ENCODE peak calls at places on chromosome 12, in nine cellular contexts. M, B, W, G, O, Z, L, A and C are unnamed samples. For H3K36me3, the result is how much of the 10 kb centered on the place peaks cover.

GRCh38 chr12:120742207-120742536 is 16.5 kb downstream of the ACADS start:
- DNase-seq in M (no peak), B (no peak), W (no peak), G (no peak), O (no peak), Z (peak), L (peak), A (no peak), C (no peak)

GRCh38 chr12:111434680-111435338 is 29.1 kb downstream of the SH2B3 start:
- DNase-seq in M (no peak), B (peak), W (peak), G (no peak), O (peak), Z (peak), L (peak), A (no peak), C (no peak)

GRCh38 chr12:93115646-93116045 is 186.6 kb upstream of the EEA1 start:
- DNase-seq in M (no peak), B (peak), W (peak), G (no peak), O (no peak), Z (no peak), L (peak), A (no peak), C (no peak)

GRCh38 chr12:115638753-115639666 is 638.5 kb downstream of the MED13L start:
- DNase-seq in M (no peak), B (no peak), W (no peak), G (no peak), O (no peak), Z (no peak), L (no peak), A (peak), C (no peak)

GRCh38 chr12:88393017-88393767 is 187.1 kb downstream of the KITLG start:
- DNase-seq in M (peak), B (peak), W (no peak), G (no peak), O (peak), Z (no peak), L (no peak), A (no peak), C (no peak)

GRCh38 chr12:57175428-57176138 is 28.2 kb upstream of the LRP1-AS start:
- DNase-seq in M (peak), B (peak), W (peak), G (peak), O (peak), Z (peak), L (peak), A (peak), C (peak)

GRCh38 chr12:19032826-19033225 is 96.7 kb upstream of the PLEKHA5 start:
- DNase-seq in M (no peak), B (no peak), W (no peak), G (no peak), O (no peak), Z (no peak), L (no peak), A (no peak), C (no peak)

GRCh38 chr12:65156366-65156831 is 13.0 kb upstream of the LEMD3 start:
- DNase-seq in M (no peak), B (peak), W (no peak), G (no peak), O (peak), Z (no peak), L (no peak), A (no peak), C (no peak)

GRCh38 chr12:46675736-46676135 is 150.1 kb downstream of the SLC38A4 start:
- DNase-seq in M (no peak), B (peak), W (no peak), G (no peak), O (peak), Z (peak), L (no peak), A (peak), C (no peak)

GRCh38 chr12:52759218-52759617 is 17.9 kb downstream of the KRT76 start:
- DNase-seq in M (no peak), B (no peak), W (no peak), G (no peak), O (no peak), Z (no peak), L (no peak), A (no peak), C (no peak)

GRCh38 chr12:4118601-4119156 is 154.9 kb upstream of the CCND2 start:
- DNase-seq in M (no peak), B (no peak), W (no peak), G (no peak), O (no peak), Z (no peak), L (no peak), A (no peak), C (peak)

GRCh38 chr12:11663128-11663527 is 13.7 kb downstream of the ETV6 start:
- DNase-seq in M (no peak), B (no peak), W (peak), G (no peak), O (no peak), Z (no peak), L (peak), A (no peak), C (no peak)

GRCh38 chr12:53200458-53201169 is 6.4 kb downstream of the ITGB7 start:
- DNase-seq in M (no peak), B (no peak), W (no peak), G (no peak), O (no peak), Z (no peak), L (no peak), A (no peak), C (no peak)

GRCh38 chr12:54667945-54668344 is 19.8 kb upstream of the DCD start:
- DNase-seq in M (no peak), B (no peak), W (no peak), G (no peak), O (no peak), Z (no peak), L (no peak), A (no peak), C (no peak)

DNA sequence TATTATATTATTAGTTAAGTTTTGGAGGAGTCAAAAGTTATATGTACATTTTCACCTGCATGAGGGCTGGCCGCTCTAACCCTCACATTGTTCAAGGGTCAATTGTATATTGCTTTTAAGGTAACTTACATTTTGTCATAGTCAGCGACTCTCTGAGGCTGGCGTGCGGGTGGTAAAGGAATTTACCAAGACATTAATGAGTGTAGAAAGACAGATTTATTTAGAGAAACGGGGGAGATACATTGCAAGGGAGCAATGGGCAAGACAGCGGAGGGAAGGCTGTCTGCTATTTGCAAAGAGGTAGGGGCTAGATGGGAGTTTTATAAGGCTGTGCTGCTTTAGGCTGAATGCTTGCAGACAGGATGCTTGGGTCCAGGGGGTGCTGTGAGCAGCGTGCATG is 306.9 kb downstream of the TMTC2 start:
- DNase-seq in M (no peak), B (no peak), W (no peak), G (no peak), O (no peak), Z (no peak), L (no peak), A (no peak), C (no peak)
- H3K27ac ChIP-seq in M (no peak), B (no peak), W (no peak), G (no peak), O (no peak), Z (no peak), L (no peak), A (no peak), C (no peak)

DNA sequence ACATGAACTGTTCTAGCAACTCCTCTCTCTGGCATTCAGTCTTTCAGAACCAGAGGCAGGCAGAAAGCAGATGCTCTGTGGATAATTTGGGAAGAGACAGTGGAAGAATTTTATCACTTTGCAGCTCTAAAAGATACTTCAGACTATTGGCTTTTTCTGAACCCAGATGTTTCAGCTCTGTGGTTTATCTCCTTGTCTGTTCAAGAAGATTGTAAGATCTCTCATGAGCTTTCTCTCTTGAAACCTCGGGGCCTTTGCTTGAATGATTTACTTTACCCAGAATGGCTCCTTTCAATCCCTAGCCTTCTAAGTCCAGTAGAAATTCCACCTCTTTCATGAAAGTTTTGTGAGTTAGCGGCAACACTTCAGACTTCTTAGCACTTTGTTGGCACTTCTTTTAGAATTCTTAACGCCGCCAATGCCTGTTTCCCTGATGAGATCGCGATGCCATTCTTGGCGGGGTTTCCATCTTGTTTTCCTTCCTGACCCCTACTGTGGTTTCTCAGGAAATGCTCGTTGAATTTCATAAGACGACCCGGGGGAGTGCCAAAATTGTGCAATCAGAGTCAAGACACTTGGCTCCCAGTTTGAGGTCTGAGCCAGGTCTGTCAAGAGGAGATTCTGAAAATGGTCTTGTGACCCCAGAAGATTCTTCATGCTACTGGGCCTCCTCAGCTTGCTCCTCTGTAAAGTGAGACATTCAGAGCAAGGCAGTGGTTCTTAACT is 107.0 kb upstream of the PRICKLE1 start:
- DNase-seq in M (no peak), B (peak), W (peak), G (no peak), O (peak), Z (peak), L (peak), A (no peak), C (peak)
- H3K4me3 ChIP-seq in M (no peak), B (no peak), W (no peak), G (no peak), O (peak), Z (no peak), L (no peak), A (no peak), C (no peak)

GRCh38 chr12:6332459-6332858 is 9.4 kb downstream of the TNFRSF1A start:
- DNase-seq in M (no peak), B (peak), W (no peak), G (no peak), O (peak), Z (no peak), L (no peak), A (no peak), C (no peak)

GRCh38 chr12:6334359-6334758 is 7.5 kb downstream of the TNFRSF1A start:
- DNase-seq in M (no peak), B (no peak), W (no peak), G (no peak), O (no peak), Z (no peak), L (no peak), A (no peak), C (no peak)

GRCh38 chr12:6333566-6333965 is 8.3 kb downstream of the TNFRSF1A start:
- DNase-seq in M (no peak), B (no peak), W (no peak), G (no peak), O (peak), Z (no peak), L (no peak), A (no peak), C (no peak)

GRCh38 chr12:6330999-6331714 is 10.7 kb downstream of the TNFRSF1A start:
- DNase-seq in M (no peak), B (no peak), W (no peak), G (no peak), O (no peak), Z (no peak), L (no peak), A (no peak), C (no peak)

DNA sequence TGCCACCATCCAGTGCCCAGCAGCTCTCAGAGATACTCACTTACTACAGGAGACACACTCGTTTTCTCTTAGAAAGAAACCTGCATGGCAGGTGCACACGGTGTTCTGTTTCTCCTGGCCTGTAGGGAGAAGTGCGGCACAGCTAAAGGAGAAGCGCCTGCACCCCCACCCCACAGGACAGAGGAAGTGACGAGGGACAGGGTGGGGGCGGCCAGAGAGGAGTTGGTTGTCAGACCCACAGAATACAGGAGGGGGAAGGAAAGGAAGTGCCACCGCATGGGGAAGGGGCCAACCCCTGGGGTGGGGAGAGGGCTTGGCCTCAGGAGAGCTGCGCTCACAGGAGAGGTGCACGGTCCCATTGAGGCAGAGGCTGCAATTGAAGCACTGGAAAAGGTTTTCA is 8.8 kb downstream of the TNFRSF1A start:
- DNase-seq in M (no peak), B (no peak), W (no peak), G (no peak), O (no peak), Z (no peak), L (no peak), A (no peak), C (no peak)
- H3K36me3 ChIP-seq in M (under half), B (under half), W (half or more), G (under half), O (under half), Z (under half), L (half or more), A (under half), C (under half)

GRCh38 chr12:124422142-124422569 is 127.3 kb downstream of the RFLNA start:
- DNase-seq in M (no peak), B (no peak), W (no peak), G (no peak), O (peak), Z (peak), L (no peak), A (no peak), C (peak)
- H3K27ac ChIP-seq in M (peak), B (peak), W (peak), G (no peak), O (peak), Z (peak), L (peak), A (no peak), C (peak)

GRCh38 chr12:50928392-50928791 is 24.0 kb upstream of the HIGD1C start:
- DNase-seq in M (no peak), B (no peak), W (no peak), G (no peak), O (no peak), Z (no peak), L (no peak), A (no peak), C (no peak)

GRCh38 chr12:50926415-50926814 is 25.9 kb upstream of the HIGD1C start:
- DNase-seq in M (no peak), B (peak), W (no peak), G (no peak), O (no peak), Z (no peak), L (no peak), A (no peak), C (no peak)

GRCh38 chr12:50925920-50926319 is 26.4 kb upstream of the HIGD1C start:
- DNase-seq in M (no peak), B (no peak), W (no peak), G (no peak), O (no peak), Z (peak), L (no peak), A (no peak), C (no peak)

GRCh38 chr12:50927356-50927755 is 25.0 kb upstream of the HIGD1C start:
- DNase-seq in M (no peak), B (peak), W (no peak), G (no peak), O (no peak), Z (peak), L (no peak), A (no peak), C (no peak)

DNA sequence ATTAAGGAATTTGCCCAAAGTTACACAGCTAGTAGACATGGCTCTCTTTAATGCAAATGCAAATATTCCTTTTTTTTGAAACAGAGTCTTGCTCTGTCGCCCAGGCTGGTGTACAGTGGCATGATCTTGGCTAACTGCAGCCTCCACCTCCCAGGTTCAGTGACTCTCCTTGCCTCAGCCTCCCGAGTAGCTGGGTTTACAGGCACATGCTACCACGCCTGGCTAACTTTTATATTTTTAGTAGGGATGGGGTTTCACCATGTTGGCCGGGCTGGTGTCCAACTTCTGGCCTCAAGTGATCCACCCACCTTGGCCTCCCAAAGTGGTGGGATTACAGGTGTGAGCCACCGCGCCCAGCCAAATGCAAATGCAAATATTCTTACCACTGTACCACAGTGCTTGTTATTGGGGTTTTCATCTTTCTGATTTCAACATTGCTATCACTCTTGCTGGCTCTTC is 24.5 kb upstream of the HIGD1C start:
- DNase-seq in M (no peak), B (no peak), W (no peak), G (no peak), O (no peak), Z (no peak), L (no peak), A (no peak), C (no peak)
- H3K4me3 ChIP-seq in M (no peak), B (no peak), W (peak), G (no peak), O (no peak), Z (peak), L (peak), A (no peak), C (no peak)

GRCh38 chr12:12837025-12837872 is 24.1 kb downstream of the DDX47 start:
- DNase-seq in M (peak), B (peak), W (peak), G (no peak), O (peak), Z (peak), L (no peak), A (peak), C (no peak)
- H3K36me3 ChIP-seq in M (under half), B (under half), W (under half), G (under half), O (under half), Z (under half), L (under half), A (under half), C (under half)

DNA sequence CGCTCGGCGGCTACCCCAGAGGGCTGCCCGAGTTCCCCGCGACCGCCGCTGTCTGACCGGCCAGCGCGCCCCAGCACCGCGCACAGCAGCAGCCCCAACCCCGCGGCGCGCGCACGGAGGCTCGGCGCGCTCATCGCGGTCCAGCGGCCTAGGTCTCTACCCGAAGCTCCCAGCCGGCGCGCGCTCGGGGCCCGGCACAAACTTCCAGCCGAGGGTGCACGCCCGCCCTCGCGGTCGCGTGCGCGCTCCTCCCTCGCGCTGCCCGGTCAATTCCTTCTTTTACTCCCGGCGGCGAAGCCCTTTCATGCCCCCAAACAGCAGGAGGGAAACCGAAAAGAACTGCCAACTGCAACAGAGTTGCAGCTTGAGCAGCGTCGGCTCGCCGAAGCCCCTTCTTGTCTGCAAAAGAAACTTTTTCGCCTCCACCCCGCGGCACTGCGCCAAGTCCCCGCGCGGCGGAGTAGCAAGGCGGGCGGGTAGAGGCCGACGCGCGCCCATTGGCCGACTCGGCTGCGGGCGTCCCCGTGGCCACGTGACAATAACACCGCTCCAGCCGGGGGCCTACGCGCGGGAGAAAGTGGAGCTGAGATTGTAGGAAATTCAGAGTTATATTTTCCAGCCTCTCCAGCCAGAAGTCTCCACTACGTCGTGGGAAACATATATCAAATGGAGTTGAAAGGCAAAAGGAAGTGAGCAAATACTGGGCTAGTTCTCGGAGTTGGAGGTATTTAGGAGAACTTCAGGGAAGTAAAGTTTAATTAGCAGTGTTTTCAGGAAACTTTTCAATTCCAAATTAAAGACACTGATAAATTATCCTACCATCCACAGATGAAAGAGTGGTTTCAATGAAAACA is at the start of gene LRIG3:
- DNase-seq in M (peak), B (peak), W (peak), G (no peak), O (peak), Z (peak), L (peak), A (peak), C (peak)
- H3K27ac ChIP-seq in M (peak), B (peak), W (peak), G (peak), O (peak), Z (peak), L (peak), A (peak), C (peak)

GRCh38 chr12:95202691-95203476 is 14.4 kb downstream of the FGD6 start:
- DNase-seq in M (no peak), B (peak), W (no peak), G (no peak), O (peak), Z (no peak), L (no peak), A (no peak), C (no peak)

GRCh38 chr12:95205016-95205415 is 12.3 kb downstream of the FGD6 start:
- DNase-seq in M (no peak), B (no peak), W (no peak), G (no peak), O (peak), Z (no peak), L (no peak), A (no peak), C (no peak)

GRCh38 chr12:95203477-95203843 is 13.8 kb downstream of the FGD6 start:
- DNase-seq in M (no peak), B (no peak), W (no peak), G (no peak), O (peak), Z (no peak), L (no peak), A (no peak), C (no peak)

GRCh38 chr12:95205685-95206084 is 11.6 kb downstream of the FGD6 start:
- DNase-seq in M (no peak), B (peak), W (no peak), G (no peak), O (peak), Z (peak), L (no peak), A (peak), C (no peak)

GRCh38 chr12:95204141-95204866 is 13.0 kb downstream of the FGD6 start:
- DNase-seq in M (peak), B (peak), W (peak), G (peak), O (peak), Z (peak), L (no peak), A (no peak), C (peak)
- H3K4me3 ChIP-seq in M (peak), B (no peak), W (no peak), G (no peak), O (peak), Z (no peak), L (no peak), A (no peak), C (no peak)

DNA sequence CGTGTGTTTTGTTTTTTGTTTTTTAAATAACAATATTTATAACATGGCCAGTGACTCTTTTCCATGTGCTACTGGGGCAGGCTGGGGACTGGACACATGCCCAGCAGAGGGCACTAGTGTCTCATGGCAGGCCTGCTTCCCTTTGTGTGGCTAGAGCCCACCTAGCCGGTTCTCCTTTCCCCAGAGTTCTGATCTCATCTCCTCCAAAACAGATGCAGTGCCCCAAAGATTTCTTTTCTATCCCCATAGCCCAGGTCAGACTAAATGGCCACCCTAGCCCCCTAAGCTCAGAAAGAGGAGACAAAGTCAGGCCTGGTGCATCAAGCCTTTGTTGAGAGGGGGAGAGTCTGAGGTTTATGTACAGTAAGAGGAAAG is 21.2 kb downstream of the PRPF40B start:
- DNase-seq in M (peak), B (peak), W (peak), G (no peak), O (peak), Z (peak), L (peak), A (peak), C (peak)
- H3K36me3 ChIP-seq in M (under half), B (under half), W (half or more), G (under half), O (under half), Z (under half), L (half or more), A (half or more), C (under half)